ENCODE peak calls at places on chromosomes 5 and 9, in ten cellular contexts. X is colonic mucosa, C is keratinocyte, U is adrenal gland, G is kidney, F is neuronal stem cell, S is mucosa of descending colon, K is A673, I is fibroblast of lung, Q is tibial artery. L is an unnamed sample.

GRCh38 chr9:70110194-70111041 is 66.8 kb downstream of the MAMDC2 start:
- DNase-seq in X (no peak), C (no peak), U (no peak), G (no peak), F (no peak), S (no peak), K (no peak), I (no peak), Q (no peak), L (no peak)

GRCh38 chr9:95225016-95225745 is 92.3 kb downstream of the FANCC start:
- DNase-seq in X (no peak), C (no peak), U (no peak), G (no peak), F (no peak), S (no peak), K (no peak), I (peak; percentile 5), Q (no peak), L (no peak)

GRCh38 chr5:8756498-8757084 is 789.3 kb downstream of the SEMA5A start:
- DNase-seq in X (no peak), C (peak; percentile 9), U (no peak), G (no peak), F (peak; percentile 55), S (no peak), K (no peak), I (peak; percentile 78), Q (no peak), L (no peak)

GRCh38 chr9:73008273-73008672 is 55.4 kb upstream of the ALDH1A1 start:
- DNase-seq in X (no peak), C (no peak), U (no peak), G (no peak), F (no peak), S (no peak), K (no peak), I (no peak), Q (no peak), L (no peak)

GRCh38 chr5:15702102-15702501 is 202.1 kb downstream of the FBXL7 start:
- DNase-seq in X (no peak), C (no peak), U (no peak), G (no peak), F (no peak), S (no peak), K (no peak), I (peak; percentile 55), Q (no peak), L (no peak)

GRCh38 chr9:71858812-71859211 is 52.2 kb downstream of the ABHD17B start:
- DNase-seq in X (no peak), C (no peak), U (no peak), G (no peak), F (no peak), S (no peak), K (no peak), I (peak; percentile 14), Q (no peak), L (no peak)

GRCh38 chr5:143290115-143290514 is 113.4 kb downstream of the NR3C1 start:
- DNase-seq in X (no peak), C (no peak), U (no peak), G (no peak), F (no peak), S (no peak), K (no peak), I (no peak), Q (no peak), L (no peak)

GRCh38 chr5:88140396-88140862 is 128.2 kb downstream of the TMEM161B start:
- DNase-seq in X (no peak), C (no peak), U (no peak), G (peak; percentile 72), F (peak; percentile 9), S (no peak), K (no peak), I (no peak), Q (no peak), L (peak; percentile 44)

GRCh38 chr5:162703914-162704313 is 636.3 kb downstream of the GABRG2 start:
- DNase-seq in X (no peak), C (no peak), U (no peak), G (no peak), F (peak; percentile 8), S (no peak), K (peak; percentile 1), I (no peak), Q (no peak), L (no peak)

GRCh38 chr9:115328228-115328627 is 210.3 kb upstream of the TNC start:
- DNase-seq in X (no peak), C (no peak), U (peak; percentile 16), G (no peak), F (no peak), S (no peak), K (peak; percentile 21), I (peak; percentile 59), Q (peak; percentile 69), L (no peak)

GRCh38 chr9:22160235-22160634 is 151.1 kb upstream of the CDKN2B start:
- DNase-seq in X (no peak), C (no peak), U (no peak), G (no peak), F (no peak), S (no peak), K (no peak), I (no peak), Q (no peak), L (no peak)

GRCh38 chr5:32231929-32232328 is 57.8 kb upstream of the GOLPH3 start:
- DNase-seq in X (no peak), C (no peak), U (no peak), G (no peak), F (no peak), S (no peak), K (no peak), I (no peak), Q (no peak), L (no peak)
- H3K36me3 ChIP-seq in X (peaks cover 4% of the 10 kb centered on the region), C (peaks cover 10% of the 10 kb centered on the region), U (peaks cover 28% of the 10 kb centered on the region), G (peaks cover 7% of the 10 kb centered on the region), F (peaks cover 91% of the 10 kb centered on the region), S (no peaks in the 10 kb centered on the region), K (peaks cover 26% of the 10 kb centered on the region), I (peaks cover 4% of the 10 kb centered on the region), Q (peaks cover 21% of the 10 kb centered on the region), L (peaks cover 55% of the 10 kb centered on the region)

GRCh38 chr5:43149231-43149630 is 28.5 kb downstream of the ZNF131 start:
- DNase-seq in X (no peak), C (no peak), U (no peak), G (no peak), F (no peak), S (no peak), K (no peak), I (no peak), Q (no peak), L (no peak)

GRCh38 chr5:43141211-43141610 is 20.5 kb downstream of the ZNF131 start:
- DNase-seq in X (no peak), C (no peak), U (no peak), G (no peak), F (no peak), S (no peak), K (no peak), I (no peak), Q (no peak), L (no peak)

GRCh38 chr5:43140286-43140685 is 19.6 kb downstream of the ZNF131 start:
- DNase-seq in X (no peak), C (no peak), U (no peak), G (no peak), F (no peak), S (no peak), K (no peak), I (peak; percentile 52), Q (no peak), L (no peak)

GRCh38 chr5:43146958-43147357 is 26.2 kb downstream of the ZNF131 start:
- DNase-seq in X (no peak), C (no peak), U (no peak), G (no peak), F (no peak), S (no peak), K (no peak), I (no peak), Q (no peak), L (no peak)

DNA sequence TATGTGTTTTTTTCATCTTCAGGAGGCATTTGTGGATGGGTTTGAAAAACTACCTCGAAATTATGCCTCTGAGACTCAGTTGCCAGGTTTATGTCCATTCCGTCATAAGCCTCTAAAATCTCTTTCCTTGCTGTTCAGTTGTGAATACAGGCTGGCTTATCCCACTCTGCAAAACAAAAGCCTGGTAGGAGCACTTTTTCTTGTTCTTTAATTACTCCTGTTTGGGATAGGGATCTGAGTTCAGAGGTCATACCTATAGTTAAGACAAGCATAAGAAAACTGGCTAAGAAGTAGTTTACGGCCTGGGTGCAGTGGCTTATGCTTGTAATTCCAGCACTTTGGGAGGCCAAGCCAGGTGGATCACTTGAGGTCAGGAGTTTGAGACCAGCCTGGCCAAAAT is 24.4 kb downstream of the ZNF131 start:
- DNase-seq in X (no peak), C (no peak), U (no peak), G (no peak), F (no peak), S (no peak), K (no peak), I (no peak), Q (no peak), L (no peak)
- H3K36me3 ChIP-seq in X (no peaks in the 10 kb centered on the region), C (peaks cover 6% of the 10 kb centered on the region), U (peaks cover 5% of the 10 kb centered on the region), G (no peaks in the 10 kb centered on the region), F (peaks cover 76% of the 10 kb centered on the region), S (no peaks in the 10 kb centered on the region), K (peaks cover 20% of the 10 kb centered on the region), I (no peaks in the 10 kb centered on the region), Q (peaks cover 12% of the 10 kb centered on the region), L (peaks cover 4% of the 10 kb centered on the region)

GRCh38 chr5:71460693-71461092 is 5.2 kb downstream of the BDP1 start:
- DNase-seq in X (no peak), C (no peak), U (no peak), G (no peak), F (no peak), S (no peak), K (no peak), I (no peak), Q (no peak), L (no peak)
- H3K36me3 ChIP-seq in X (peaks cover 10% of the 10 kb centered on the region), C (peaks cover 17% of the 10 kb centered on the region), U (peaks cover 67% of the 10 kb centered on the region), G (peaks cover 15% of the 10 kb centered on the region), F (peaks cover 77% of the 10 kb centered on the region), S (peaks cover 3% of the 10 kb centered on the region), K (peaks cover 71% of the 10 kb centered on the region), I (peaks cover 6% of the 10 kb centered on the region), Q (peaks cover 48% of the 10 kb centered on the region), L (peaks cover 74% of the 10 kb centered on the region)

GRCh38 chr5:98530224-98530623 is 243.2 kb upstream of the RGMB start:
- DNase-seq in X (no peak), C (no peak), U (no peak), G (no peak), F (no peak), S (no peak), K (no peak), I (no peak), Q (no peak), L (no peak)

GRCh38 chr5:98529321-98529720 is 244.1 kb upstream of the RGMB start:
- DNase-seq in X (no peak), C (no peak), U (no peak), G (no peak), F (no peak), S (no peak), K (no peak), I (no peak), Q (no peak), L (no peak)

GRCh38 chr5:98524796-98525195 is 248.7 kb upstream of the RGMB start:
- DNase-seq in X (no peak), C (no peak), U (no peak), G (no peak), F (no peak), S (no peak), K (no peak), I (no peak), Q (no peak), L (no peak)

DNA sequence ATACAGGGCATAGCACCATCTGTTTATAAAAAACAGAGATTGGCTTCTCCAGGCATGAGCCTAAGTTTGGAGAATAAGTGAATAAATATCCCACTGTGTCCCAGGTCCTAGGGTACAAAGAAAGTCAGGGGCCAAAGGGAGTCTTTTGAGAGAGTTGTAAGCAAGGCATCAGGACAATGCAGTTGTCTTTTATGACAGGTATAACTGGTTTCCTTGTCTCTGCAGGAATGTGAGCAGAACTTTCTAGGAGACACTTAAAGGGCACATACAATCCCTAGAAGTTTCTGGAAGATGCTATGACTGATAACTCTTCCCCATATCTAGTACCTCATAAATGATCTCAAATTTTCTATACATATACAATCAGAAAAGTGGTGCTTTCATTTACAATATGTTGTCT is 245.6 kb upstream of the RGMB start:
- DNase-seq in X (no peak), C (no peak), U (no peak), G (no peak), F (no peak), S (no peak), K (no peak), I (no peak), Q (no peak), L (no peak)
- H3K36me3 ChIP-seq in X (no peaks in the 10 kb centered on the region), C (no peaks in the 10 kb centered on the region), U (no peaks in the 10 kb centered on the region), G (no peaks in the 10 kb centered on the region), F (no peaks in the 10 kb centered on the region), S (no peaks in the 10 kb centered on the region), K (no peaks in the 10 kb centered on the region), I (no peaks in the 10 kb centered on the region), Q (no peaks in the 10 kb centered on the region), L (no peaks in the 10 kb centered on the region)